ENCODE peak calls at places on chromosomes 4 and X, in four cellular contexts. S is epithelial cell of esophagus, O is breast epithelium, D is uterus. I is an unnamed sample.

GRCh38 chrX:66602381-66602938 is 36.4 kb downstream of the EDA2R start:
- DNase-seq in S (no peak), O (no peak), D (no peak), I (no peak)

GRCh38 chr4:186554485-186554884 is 882 bp downstream of the MTNR1A start:
- DNase-seq in S (peak), O (no peak), D (no peak), I (no peak)

GRCh38 chr4:93396274-93396673 is 432.3 kb upstream of the ATOH1 start:
- DNase-seq in S (peak), O (no peak), D (no peak), I (no peak)

GRCh38 chr4:108393870-108394269 is 225.1 kb upstream of the LEF1 start:
- DNase-seq in S (no peak), O (no peak), D (no peak), I (no peak)

GRCh38 chr4:19945501-19945900 is 306.2 kb upstream of the SLIT2 start:
- DNase-seq in S (no peak), O (no peak), D (no peak), I (no peak)

GRCh38 chr4:139858436-139859225 is 193.0 kb downstream of the MGST2 start:
- DNase-seq in S (no peak), O (no peak), D (no peak), I (no peak)

GRCh38 chrX:126141014-126141413 is 25.1 kb downstream of the DCAF12L2 start:
- DNase-seq in S (no peak), O (no peak), D (no peak), I (no peak)

GRCh38 chr4:85147481-85148076 is 181.1 kb upstream of the WDFY3 start:
- DNase-seq in S (peak), O (no peak), D (no peak), I (peak)

GRCh38 chr4:175805863-175806262 is 6.2 kb downstream of the GPM6A start:
- DNase-seq in S (no peak), O (no peak), D (no peak), I (no peak)

GRCh38 chr4:148445071-148445902 is 3.1 kb upstream of the NR3C2 start:
- DNase-seq in S (no peak), O (peak), D (peak), I (peak)

GRCh38 chr4:27397886-27398285 is 537.2 kb downstream of the STIM2 start:
- DNase-seq in S (peak), O (no peak), D (no peak), I (no peak)

GRCh38 chr4:26489101-26489669 is 1.1 kb downstream of the CCKAR start:
- DNase-seq in S (no peak), O (no peak), D (no peak), I (no peak)

GRCh38 chr4:159238631-159239030 is 135.8 kb downstream of the RAPGEF2 start:
- DNase-seq in S (no peak), O (no peak), D (no peak), I (no peak)

GRCh38 chr4:150962245-150962644 is 52.8 kb downstream of the LRBA start:
- DNase-seq in S (peak), O (no peak), D (no peak), I (no peak)

GRCh38 chr4:109294006-109294405 is 8.5 kb downstream of the COL25A1 start:
- DNase-seq in S (no peak), O (no peak), D (no peak), I (no peak)

GRCh38 chr4:1550122-1551070 is 133.7 kb downstream of the FAM53A start:
- DNase-seq in S (no peak), O (no peak), D (no peak), I (no peak)

GRCh38 chr4:89837385-89837995 is 529 bp upstream of the SNCA start:
- DNase-seq in S (peak), O (no peak), D (no peak), I (peak)

GRCh38 chr4:6200922-6201362 is 593 bp upstream of the JAKMIP1 start:
- DNase-seq in S (no peak), O (no peak), D (no peak), I (peak)

GRCh38 chr4:87543835-87544461 is 14.8 kb upstream of the SPARCL1 start:
- DNase-seq in S (peak), O (no peak), D (peak), I (no peak)

GRCh38 chrX:150683536-150684146 is 9.6 kb upstream of the MTMR1 start:
- DNase-seq in S (peak), O (no peak), D (no peak), I (no peak)

GRCh38 chr4:99103166-99103565 is 14.6 kb upstream of the ADH5 start:
- DNase-seq in S (no peak), O (no peak), D (no peak), I (no peak)

GRCh38 chr4:98801259-98801725 is 127.6 kb downstream of the EIF4E start:
- DNase-seq in S (no peak), O (no peak), D (no peak), I (no peak)

GRCh38 chrX:104122829-104123228 is 10.5 kb downstream of the ZCCHC18 start:
- DNase-seq in S (no peak), O (no peak), D (no peak), I (no peak)

GRCh38 chrX:95318882-95319281 is 1365.8 kb upstream of the DIAPH2 start:
- DNase-seq in S (peak), O (no peak), D (no peak), I (no peak)

GRCh38 chrX:24506082-24506481 is 41.0 kb downstream of the PDK3 start:
- DNase-seq in S (peak), O (no peak), D (no peak), I (no peak)

GRCh38 chr4:5708171-5708828 is at the start of gene EVC2:
- DNase-seq in S (peak), O (peak), D (peak), I (peak)

GRCh38 chrX:119726900-119727555 is 31.4 kb upstream of the SOWAHD start:
- DNase-seq in S (peak), O (no peak), D (no peak), I (no peak)

GRCh38 chrX:53476371-53476770 is 42.2 kb upstream of the HSD17B10 start:
- DNase-seq in S (peak), O (no peak), D (no peak), I (no peak)

GRCh38 chr4:103996059-103996458 is 276.3 kb upstream of the TACR3 start:
- DNase-seq in S (peak), O (no peak), D (no peak), I (no peak)

GRCh38 chrX:39946822-39947221 is 150.9 kb downstream of the BCOR start:
- DNase-seq in S (peak), O (no peak), D (no peak), I (no peak)

GRCh38 chr4:15339732-15340131 is 88.1 kb upstream of the C1QTNF7 start:
- DNase-seq in S (no peak), O (no peak), D (no peak), I (no peak)

GRCh38 chr4:15753786-15754185 is 24.3 kb upstream of the CD38 start:
- DNase-seq in S (no peak), O (no peak), D (peak), I (no peak)

GRCh38 chrX:17876135-17876534 is 15.0 kb upstream of the RAI2 start:
- DNase-seq in S (peak), O (no peak), D (no peak), I (no peak)

GRCh38 chrX:103517246-103517645 is 2.0 kb downstream of the RAB40A start:
- DNase-seq in S (peak), O (no peak), D (no peak), I (no peak)

GRCh38 chr4:113901994-113902787 is 77.3 kb downstream of the ARSJ start:
- DNase-seq in S (peak), O (peak), D (no peak), I (no peak)

GRCh38 chr4:86038037-86038436 is 321.8 kb downstream of the MAPK10 start:
- DNase-seq in S (no peak), O (no peak), D (no peak), I (no peak)

GRCh38 chr4:13347517-13348125 is 136.5 kb downstream of the RAB28 start:
- DNase-seq in S (no peak), O (no peak), D (no peak), I (no peak)

I was measured in sciatic nerve.